ENCODE peak calls at places on chromosome 20, in eight cellular contexts. P is fibroblast of lung, W is GM10248, G is prostate gland, E is cardiac fibroblast, S is omental fat pad, C is WTC11, T is neural progenitor cell. K is an unnamed sample.

GRCh38 chr20:51345601-51346101 is 196.9 kb downstream of the NFATC2 start:
- DNase-seq in P (peak), W (no peak), G (no peak), E (peak), S (no peak), C (no peak), T (no peak), K (no peak)

GRCh38 chr20:34922654-34923381 is 32.8 kb downstream of the GSS start:
- DNase-seq in P (peak), W (no peak), G (peak), E (peak), S (no peak), C (no peak), T (no peak), K (no peak)

GRCh38 chr20:21435576-21435975 is 38.2 kb upstream of the NKX2-4 start:
- DNase-seq in P (no peak), W (no peak), G (no peak), E (no peak), S (no peak), C (peak), T (peak), K (no peak)

GRCh38 chr20:62360854-62361798 is 6.0 kb downstream of the LAMA5 start:
- DNase-seq in P (no peak), W (no peak), G (no peak), E (peak), S (no peak), C (peak), T (no peak), K (no peak)

GRCh38 chr20:23614163-23614562 is 8.4 kb upstream of the CST9 start:
- DNase-seq in P (no peak), W (no peak), G (no peak), E (no peak), S (no peak), C (no peak), T (no peak), K (no peak)

GRCh38 chr20:17992224-17992637 is 23.4 kb downstream of the MGME1 start:
- DNase-seq in P (no peak), W (peak), G (no peak), E (peak), S (no peak), C (no peak), T (no peak), K (no peak)

GRCh38 chr20:48283470-48284110 is 498.3 kb upstream of the SULF2 start:
- DNase-seq in P (peak), W (no peak), G (peak), E (peak), S (no peak), C (no peak), T (no peak), K (no peak)

GRCh38 chr20:60883517-60883916 is 368.5 kb upstream of the CDH4 start:
- DNase-seq in P (no peak), W (no peak), G (no peak), E (no peak), S (no peak), C (no peak), T (no peak), K (no peak)

GRCh38 chr20:41086402-41087324 is 50.7 kb upstream of the PLCG1 start:
- DNase-seq in P (no peak), W (no peak), G (peak), E (no peak), S (no peak), C (no peak), T (no peak), K (no peak)

GRCh38 chr20:33668087-33668790 is 1.5 kb downstream of the ACTL10 start:
- DNase-seq in P (no peak), W (peak), G (no peak), E (no peak), S (no peak), C (peak), T (peak), K (peak)

GRCh38 chr20:45355209-45355608 is 7.0 kb upstream of the SDC4 start:
- DNase-seq in P (peak), W (no peak), G (no peak), E (peak), S (no peak), C (no peak), T (no peak), K (no peak)

GRCh38 chr20:39518649-39519048 is 556.5 kb downstream of the DHX35 start:
- DNase-seq in P (no peak), W (no peak), G (no peak), E (no peak), S (no peak), C (no peak), T (no peak), K (no peak)

GRCh38 chr20:61345656-61346055 is 93.6 kb downstream of the CDH4 start:
- DNase-seq in P (no peak), W (no peak), G (no peak), E (no peak), S (no peak), C (no peak), T (peak), K (no peak)

GRCh38 chr20:22511943-22512910 is 72.1 kb downstream of the FOXA2 start:
- DNase-seq in P (no peak), W (no peak), G (peak), E (no peak), S (no peak), C (peak), T (peak), K (no peak)

GRCh38 chr20:36573798-36574277 is 441 bp downstream of the TGIF2 start:
- DNase-seq in P (no peak), W (peak), G (peak), E (no peak), S (no peak), C (no peak), T (no peak), K (peak)

GRCh38 chr20:31717478-31717946 is 5.2 kb downstream of the BCL2L1 start:
- DNase-seq in P (no peak), W (peak), G (no peak), E (no peak), S (no peak), C (no peak), T (no peak), K (no peak)

GRCh38 chr20:31566658-31567379 is 38.3 kb upstream of the ID1 start:
- DNase-seq in P (no peak), W (no peak), G (no peak), E (no peak), S (no peak), C (peak), T (no peak), K (no peak)

GRCh38 chr20:710762-711120 is 35.1 kb upstream of the SCRT2 start:
- DNase-seq in P (no peak), W (no peak), G (no peak), E (no peak), S (no peak), C (no peak), T (no peak), K (no peak)

GRCh38 chr20:14288341-14289330 is 48.8 kb downstream of the FLRT3 start:
- DNase-seq in P (peak), W (no peak), G (no peak), E (peak), S (no peak), C (no peak), T (no peak), K (no peak)
- TF ChIP-seq CTCF in P (no peak), W (no peak), G (no peak), E (no peak), S (no peak), C (no peak), T (no peak), K (no peak)

GRCh38 chr20:58868795-58869194 is 16.3 kb downstream of the GNAS start:
- DNase-seq in P (peak), W (no peak), G (no peak), E (no peak), S (no peak), C (no peak), T (peak), K (no peak)
- TF ChIP-seq CTCF in P (peak), W (peak), G (peak), E (no peak), S (no peak), C (no peak), T (peak), K (peak)

GRCh38 chr20:64209148-64209547 is 44.9 kb downstream of the MYT1 start:
- DNase-seq in P (no peak), W (no peak), G (no peak), E (no peak), S (no peak), C (no peak), T (no peak), K (no peak)

GRCh38 chr20:64207641-64208590 is 43.7 kb downstream of the MYT1 start:
- DNase-seq in P (no peak), W (no peak), G (no peak), E (no peak), S (no peak), C (no peak), T (no peak), K (no peak)

GRCh38 chr20:64205611-64206026 is 41.4 kb downstream of the MYT1 start:
- DNase-seq in P (no peak), W (no peak), G (peak), E (no peak), S (no peak), C (no peak), T (no peak), K (no peak)

GRCh38 chr20:64203037-64203777 is 39.0 kb downstream of the MYT1 start:
- DNase-seq in P (no peak), W (no peak), G (no peak), E (no peak), S (no peak), C (no peak), T (peak), K (no peak)

GRCh38 chr20:64206619-64207018 is 42.4 kb downstream of the MYT1 start:
- DNase-seq in P (no peak), W (no peak), G (no peak), E (no peak), S (no peak), C (no peak), T (no peak), K (no peak)
- TF ChIP-seq CTCF in P (no peak), W (no peak), G (no peak), E (no peak), S (no peak), C (no peak), T (no peak), K (no peak)

GRCh38 chr20:3406481-3407425 is 716 bp downstream of the DNAAF9 start:
- DNase-seq in P (peak), W (no peak), G (peak), E (peak), S (no peak), C (peak), T (peak), K (peak)
- TF ChIP-seq CTCF in P (peak), W (no peak), G (no peak), E (no peak), S (no peak), C (no peak), T (no peak), K (no peak)

DNA sequence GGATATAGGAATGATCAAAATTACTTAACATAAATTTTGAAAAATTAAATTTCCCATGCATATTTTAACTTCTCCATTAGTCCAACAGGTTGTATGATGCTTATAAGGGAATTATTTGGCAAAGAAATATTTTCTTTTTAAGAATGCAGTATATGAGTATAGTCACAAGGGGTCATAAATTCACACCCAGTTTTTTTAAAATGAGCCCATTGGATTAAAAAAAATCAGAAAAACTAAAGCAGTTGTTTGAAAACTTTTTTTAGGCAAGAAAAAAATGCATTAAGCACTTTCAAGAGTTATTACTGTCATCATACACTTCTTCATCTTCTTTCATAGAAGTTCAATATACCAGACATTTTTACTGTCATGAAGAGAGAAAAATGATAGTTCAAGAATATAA is 404.2 kb upstream of the FLRT3 start:
- DNase-seq in P (no peak), W (no peak), G (no peak), E (no peak), S (no peak), C (no peak), T (no peak), K (no peak)
- TF ChIP-seq CTCF in P (no peak), W (no peak), G (no peak), E (no peak), S (no peak), C (no peak), T (no peak), K (peak)

DNA sequence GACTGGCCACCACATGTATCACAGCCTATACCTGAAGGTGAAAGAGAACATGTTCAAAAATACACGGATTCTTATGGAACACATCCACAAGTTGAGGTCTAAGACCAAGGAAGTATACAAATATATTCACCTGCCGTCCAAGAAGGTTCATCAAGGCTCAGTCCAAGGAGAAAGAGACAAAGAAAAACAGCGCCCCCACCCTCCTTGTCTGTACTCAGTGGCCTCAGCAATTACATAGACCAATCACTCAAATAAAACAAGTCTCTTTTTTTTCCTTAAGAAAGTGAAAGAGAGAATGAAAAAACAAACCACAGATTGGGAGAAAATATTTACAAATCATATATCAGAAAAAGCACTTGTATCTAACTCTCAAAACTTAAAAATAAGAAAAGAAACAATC is 19.5 kb downstream of the CPXM1 start:
- DNase-seq in P (no peak), W (no peak), G (no peak), E (no peak), S (no peak), C (no peak), T (peak), K (no peak)
- TF ChIP-seq CTCF in P (no peak), W (no peak), G (no peak), E (no peak), S (no peak), C (no peak), T (peak), K (no peak)

GRCh38 chr20:1734269-1734858 is 76.8 kb upstream of the SIRPG start:
- DNase-seq in P (no peak), W (peak), G (no peak), E (peak), S (no peak), C (no peak), T (no peak), K (no peak)
- TF ChIP-seq CTCF in P (no peak), W (peak), G (no peak), E (no peak), S (no peak), C (no peak), T (peak), K (no peak)

GRCh38 chr20:38305541-38305940 is 1.6 kb downstream of the BPI start:
- DNase-seq in P (no peak), W (no peak), G (no peak), E (no peak), S (no peak), C (no peak), T (no peak), K (no peak)

GRCh38 chr20:38303908-38304379 is at the start of gene BPI:
- DNase-seq in P (no peak), W (no peak), G (no peak), E (no peak), S (no peak), C (no peak), T (no peak), K (no peak)

GRCh38 chr20:38307371-38308046 is 3.6 kb downstream of the BPI start:
- DNase-seq in P (peak), W (no peak), G (no peak), E (peak), S (no peak), C (no peak), T (peak), K (no peak)

GRCh38 chr20:38302721-38303120 is 1.2 kb upstream of the BPI start:
- DNase-seq in P (no peak), W (no peak), G (no peak), E (no peak), S (no peak), C (peak), T (peak), K (no peak)

GRCh38 chr20:38304845-38305447 is 990 bp downstream of the BPI start:
- DNase-seq in P (peak), W (peak), G (no peak), E (peak), S (no peak), C (peak), T (peak), K (no peak)
- TF ChIP-seq CTCF in P (peak), W (peak), G (peak), E (peak), S (no peak), C (peak), T (peak), K (peak)

DNA sequence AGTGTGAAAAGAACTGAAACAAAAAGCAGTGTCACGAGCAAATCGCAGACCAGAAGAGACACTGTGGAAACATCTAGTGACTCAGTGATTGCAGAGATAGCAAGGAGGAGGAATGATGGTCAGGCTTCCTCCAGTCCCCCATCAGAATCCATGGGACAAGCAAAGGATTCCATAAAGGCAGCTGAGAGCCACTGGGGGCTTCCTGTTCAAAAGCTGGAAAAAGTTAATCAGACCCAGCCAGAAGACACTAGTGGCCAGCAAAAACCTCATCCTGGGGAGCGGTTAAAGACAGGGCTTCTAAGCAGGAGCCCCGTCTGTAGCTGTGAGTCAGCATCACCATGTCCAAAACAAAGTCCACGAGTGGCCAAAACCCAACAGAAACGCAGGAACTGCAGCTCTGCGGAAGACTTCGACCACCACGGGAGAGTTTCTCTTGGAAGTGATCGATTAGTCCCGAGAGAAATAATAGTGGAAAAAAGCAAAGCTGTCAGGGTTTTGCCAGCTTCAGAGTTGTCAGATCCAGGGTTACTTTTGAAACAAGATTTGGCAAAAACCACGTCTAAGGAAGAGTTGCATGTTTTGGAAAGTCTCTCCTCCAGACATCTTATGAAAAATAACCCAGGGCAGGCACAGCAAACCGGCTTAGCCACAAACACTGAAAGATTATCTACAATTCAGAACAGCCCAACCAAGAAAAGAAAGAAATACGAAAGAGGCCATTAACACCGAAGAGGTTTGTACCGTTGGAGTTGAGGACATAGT is 51.0 kb downstream of the JAG1 start:
- DNase-seq in P (peak), W (no peak), G (no peak), E (peak), S (no peak), C (no peak), T (no peak), K (no peak)
- TF ChIP-seq CTCF in P (no peak), W (no peak), G (no peak), E (no peak), S (no peak), C (no peak), T (no peak), K (no peak)